ENCODE peak calls at places on chromosomes 7 and 10, in nine cellular contexts. One of them, this sample, is unnamed. For H3K36me3, the result is how much of the 10 kb centered on the place peaks cover.

GRCh38 chr7:87359366-87359765 is 13.9 kb downstream of the CROT start:
- DNase-seq in neuronal stem cell: no peak
- DNase-seq in CD8-positive, alpha-beta memory T cell: no peak
- DNase-seq in GM12878: no peak
- DNase-seq in left ventricle myocardium inferior: no peak
- DNase-seq in heart right ventricle: no peak
- DNase-seq in Panc1: no peak
- DNase-seq in uterus: no peak
- DNase-seq in adipocyte: peak
- DNase-seq in this sample: no peak

GRCh38 chr7:80830000-80830399 is 88.9 kb downstream of the SEMA3C start:
- DNase-seq in neuronal stem cell: no peak
- DNase-seq in CD8-positive, alpha-beta memory T cell: no peak
- DNase-seq in GM12878: no peak
- DNase-seq in left ventricle myocardium inferior: no peak
- DNase-seq in heart right ventricle: no peak
- DNase-seq in Panc1: no peak
- DNase-seq in uterus: no peak
- DNase-seq in adipocyte: no peak
- DNase-seq in this sample: no peak

GRCh38 chr7:2711895-2712675 is 24.1 kb downstream of the AMZ1 start:
- DNase-seq in neuronal stem cell: no peak
- DNase-seq in CD8-positive, alpha-beta memory T cell: no peak
- DNase-seq in GM12878: no peak
- DNase-seq in left ventricle myocardium inferior: no peak
- DNase-seq in heart right ventricle: no peak
- DNase-seq in Panc1: no peak
- DNase-seq in uterus: no peak
- DNase-seq in adipocyte: no peak
- DNase-seq in this sample: no peak

GRCh38 chr10:56551037-56551436 is 190.0 kb upstream of the ZWINT start:
- DNase-seq in neuronal stem cell: no peak
- DNase-seq in CD8-positive, alpha-beta memory T cell: no peak
- DNase-seq in GM12878: no peak
- DNase-seq in left ventricle myocardium inferior: no peak
- DNase-seq in heart right ventricle: no peak
- DNase-seq in Panc1: no peak
- DNase-seq in uterus: no peak
- DNase-seq in adipocyte: no peak
- DNase-seq in this sample: no peak

GRCh38 chr10:28217848-28218247 is 85.0 kb downstream of the MPP7 start:
- DNase-seq in neuronal stem cell: no peak
- DNase-seq in CD8-positive, alpha-beta memory T cell: no peak
- DNase-seq in GM12878: no peak
- DNase-seq in left ventricle myocardium inferior: no peak
- DNase-seq in heart right ventricle: no peak
- DNase-seq in Panc1: no peak
- DNase-seq in uterus: no peak
- DNase-seq in adipocyte: peak
- DNase-seq in this sample: no peak

GRCh38 chr7:113142385-113143119 is 24.2 kb upstream of the SMIM30 start:
- DNase-seq in neuronal stem cell: no peak
- DNase-seq in CD8-positive, alpha-beta memory T cell: no peak
- DNase-seq in GM12878: peak
- DNase-seq in left ventricle myocardium inferior: no peak
- DNase-seq in heart right ventricle: no peak
- DNase-seq in Panc1: no peak
- DNase-seq in uterus: no peak
- DNase-seq in adipocyte: no peak
- DNase-seq in this sample: no peak

GRCh38 chr10:30752481-30752881 is 122.9 kb upstream of the LYZL2 start:
- DNase-seq in neuronal stem cell: no peak
- DNase-seq in CD8-positive, alpha-beta memory T cell: no peak
- DNase-seq in GM12878: no peak
- DNase-seq in left ventricle myocardium inferior: no peak
- DNase-seq in heart right ventricle: no peak
- DNase-seq in Panc1: no peak
- DNase-seq in uterus: no peak
- DNase-seq in adipocyte: no peak
- DNase-seq in this sample: no peak

GRCh38 chr7:18345641-18346234 is 149.8 kb upstream of the HDAC9 start:
- DNase-seq in neuronal stem cell: peak
- DNase-seq in CD8-positive, alpha-beta memory T cell: no peak
- DNase-seq in GM12878: no peak
- DNase-seq in left ventricle myocardium inferior: no peak
- DNase-seq in heart right ventricle: peak
- DNase-seq in Panc1: peak
- DNase-seq in uterus: peak
- DNase-seq in adipocyte: peak
- DNase-seq in this sample: no peak

GRCh38 chr7:33054261-33054964 is 8.2 kb downstream of the NT5C3A start:
- DNase-seq in neuronal stem cell: no peak
- DNase-seq in CD8-positive, alpha-beta memory T cell: no peak
- DNase-seq in GM12878: no peak
- DNase-seq in left ventricle myocardium inferior: no peak
- DNase-seq in heart right ventricle: no peak
- DNase-seq in Panc1: no peak
- DNase-seq in uterus: no peak
- DNase-seq in adipocyte: peak
- DNase-seq in this sample: peak

GRCh38 chr10:111748184-111748583 is 435.4 kb downstream of the GPAM start:
- DNase-seq in neuronal stem cell: no peak
- DNase-seq in CD8-positive, alpha-beta memory T cell: no peak
- DNase-seq in GM12878: no peak
- DNase-seq in left ventricle myocardium inferior: no peak
- DNase-seq in heart right ventricle: no peak
- DNase-seq in Panc1: no peak
- DNase-seq in uterus: no peak
- DNase-seq in adipocyte: no peak
- DNase-seq in this sample: no peak

GRCh38 chr10:13425397-13425796 is 77.3 kb upstream of the SEPHS1 start:
- DNase-seq in neuronal stem cell: no peak
- DNase-seq in CD8-positive, alpha-beta memory T cell: no peak
- DNase-seq in GM12878: no peak
- DNase-seq in left ventricle myocardium inferior: no peak
- DNase-seq in heart right ventricle: no peak
- DNase-seq in Panc1: no peak
- DNase-seq in uterus: no peak
- DNase-seq in adipocyte: no peak
- DNase-seq in this sample: no peak

GRCh38 chr7:147088916-147089315 is 972.3 kb downstream of the CNTNAP2 start:
- DNase-seq in neuronal stem cell: peak
- DNase-seq in CD8-positive, alpha-beta memory T cell: no peak
- DNase-seq in GM12878: no peak
- DNase-seq in left ventricle myocardium inferior: no peak
- DNase-seq in heart right ventricle: no peak
- DNase-seq in Panc1: no peak
- DNase-seq in uterus: no peak
- DNase-seq in adipocyte: peak
- DNase-seq in this sample: no peak

GRCh38 chr10:107144490-107144889 is 20.0 kb downstream of the SORCS1 start:
- DNase-seq in neuronal stem cell: peak
- DNase-seq in CD8-positive, alpha-beta memory T cell: no peak
- DNase-seq in GM12878: no peak
- DNase-seq in left ventricle myocardium inferior: no peak
- DNase-seq in heart right ventricle: no peak
- DNase-seq in Panc1: no peak
- DNase-seq in uterus: no peak
- DNase-seq in adipocyte: no peak
- DNase-seq in this sample: no peak

GRCh38 chr7:129698516-129699418 is 87.2 kb downstream of the NRF1 start:
- DNase-seq in neuronal stem cell: no peak
- DNase-seq in CD8-positive, alpha-beta memory T cell: no peak
- DNase-seq in GM12878: no peak
- DNase-seq in left ventricle myocardium inferior: no peak
- DNase-seq in heart right ventricle: no peak
- DNase-seq in Panc1: no peak
- DNase-seq in uterus: no peak
- DNase-seq in adipocyte: no peak
- DNase-seq in this sample: no peak

GRCh38 chr10:71696635-71697326 is 22.8 kb downstream of the C10orf105 start:
- DNase-seq in neuronal stem cell: peak
- DNase-seq in CD8-positive, alpha-beta memory T cell: peak
- DNase-seq in GM12878: no peak
- DNase-seq in left ventricle myocardium inferior: peak
- DNase-seq in heart right ventricle: peak
- DNase-seq in Panc1: peak
- DNase-seq in uterus: no peak
- DNase-seq in adipocyte: peak
- DNase-seq in this sample: peak

GRCh38 chr7:98119257-98119918 is 12.7 kb downstream of the LMTK2 start:
- DNase-seq in neuronal stem cell: no peak
- DNase-seq in CD8-positive, alpha-beta memory T cell: no peak
- DNase-seq in GM12878: no peak
- DNase-seq in left ventricle myocardium inferior: no peak
- DNase-seq in heart right ventricle: no peak
- DNase-seq in Panc1: no peak
- DNase-seq in uterus: no peak
- DNase-seq in adipocyte: peak
- DNase-seq in this sample: no peak

GRCh38 chr10:26706206-26706605 is 8.7 kb downstream of the PDSS1 start:
- DNase-seq in neuronal stem cell: no peak
- DNase-seq in CD8-positive, alpha-beta memory T cell: no peak
- DNase-seq in GM12878: no peak
- DNase-seq in left ventricle myocardium inferior: no peak
- DNase-seq in heart right ventricle: no peak
- DNase-seq in Panc1: no peak
- DNase-seq in uterus: no peak
- DNase-seq in adipocyte: no peak
- DNase-seq in this sample: no peak
- H3K36me3 ChIP-seq in neuronal stem cell: half or more
- H3K36me3 ChIP-seq in CD8-positive, alpha-beta memory T cell: under half
- H3K36me3 ChIP-seq in GM12878: under half
- H3K36me3 ChIP-seq in left ventricle myocardium inferior: under half
- H3K36me3 ChIP-seq in heart right ventricle: under half
- H3K36me3 ChIP-seq in Panc1: under half
- H3K36me3 ChIP-seq in uterus: under half
- H3K36me3 ChIP-seq in adipocyte: under half
- H3K36me3 ChIP-seq in this sample: under half

GRCh38 chr7:155734445-155734809 is 77.8 kb downstream of the SHH start:
- DNase-seq in neuronal stem cell: no peak
- DNase-seq in CD8-positive, alpha-beta memory T cell: no peak
- DNase-seq in GM12878: no peak
- DNase-seq in left ventricle myocardium inferior: no peak
- DNase-seq in heart right ventricle: no peak
- DNase-seq in Panc1: no peak
- DNase-seq in uterus: no peak
- DNase-seq in adipocyte: no peak
- DNase-seq in this sample: no peak
- H3K36me3 ChIP-seq in neuronal stem cell: half or more
- H3K36me3 ChIP-seq in CD8-positive, alpha-beta memory T cell: under half
- H3K36me3 ChIP-seq in GM12878: under half
- H3K36me3 ChIP-seq in left ventricle myocardium inferior: under half
- H3K36me3 ChIP-seq in heart right ventricle: under half
- H3K36me3 ChIP-seq in Panc1: under half
- H3K36me3 ChIP-seq in uterus: under half
- H3K36me3 ChIP-seq in adipocyte: under half
- H3K36me3 ChIP-seq in this sample: half or more

GRCh38 chr10:103925591-103925990 is 7.6 kb upstream of the STN1 start:
- DNase-seq in neuronal stem cell: no peak
- DNase-seq in CD8-positive, alpha-beta memory T cell: no peak
- DNase-seq in GM12878: no peak
- DNase-seq in left ventricle myocardium inferior: no peak
- DNase-seq in heart right ventricle: no peak
- DNase-seq in Panc1: no peak
- DNase-seq in uterus: no peak
- DNase-seq in adipocyte: no peak
- DNase-seq in this sample: no peak

GRCh38 chr10:103923502-103923901 is 5.5 kb upstream of the STN1 start:
- DNase-seq in neuronal stem cell: no peak
- DNase-seq in CD8-positive, alpha-beta memory T cell: no peak
- DNase-seq in GM12878: no peak
- DNase-seq in left ventricle myocardium inferior: no peak
- DNase-seq in heart right ventricle: no peak
- DNase-seq in Panc1: no peak
- DNase-seq in uterus: no peak
- DNase-seq in adipocyte: no peak
- DNase-seq in this sample: no peak

GRCh38 chr10:103929396-103929921 is 11.5 kb upstream of the STN1 start:
- DNase-seq in neuronal stem cell: no peak
- DNase-seq in CD8-positive, alpha-beta memory T cell: no peak
- DNase-seq in GM12878: no peak
- DNase-seq in left ventricle myocardium inferior: no peak
- DNase-seq in heart right ventricle: no peak
- DNase-seq in Panc1: no peak
- DNase-seq in uterus: no peak
- DNase-seq in adipocyte: no peak
- DNase-seq in this sample: no peak

GRCh38 chr10:103928784-103929183 is 10.8 kb upstream of the STN1 start:
- DNase-seq in neuronal stem cell: no peak
- DNase-seq in CD8-positive, alpha-beta memory T cell: no peak
- DNase-seq in GM12878: no peak
- DNase-seq in left ventricle myocardium inferior: no peak
- DNase-seq in heart right ventricle: no peak
- DNase-seq in Panc1: no peak
- DNase-seq in uterus: no peak
- DNase-seq in adipocyte: no peak
- DNase-seq in this sample: no peak

GRCh38 chr10:103926722-103927319 is 8.8 kb upstream of the STN1 start:
- DNase-seq in neuronal stem cell: no peak
- DNase-seq in CD8-positive, alpha-beta memory T cell: no peak
- DNase-seq in GM12878: no peak
- DNase-seq in left ventricle myocardium inferior: no peak
- DNase-seq in heart right ventricle: no peak
- DNase-seq in Panc1: no peak
- DNase-seq in uterus: no peak
- DNase-seq in adipocyte: no peak
- DNase-seq in this sample: no peak
- H3K36me3 ChIP-seq in neuronal stem cell: under half
- H3K36me3 ChIP-seq in CD8-positive, alpha-beta memory T cell: under half
- H3K36me3 ChIP-seq in GM12878: under half
- H3K36me3 ChIP-seq in left ventricle myocardium inferior: under half
- H3K36me3 ChIP-seq in heart right ventricle: under half
- H3K36me3 ChIP-seq in Panc1: under half
- H3K36me3 ChIP-seq in uterus: under half
- H3K36me3 ChIP-seq in adipocyte: under half
- H3K36me3 ChIP-seq in this sample: under half

DNA sequence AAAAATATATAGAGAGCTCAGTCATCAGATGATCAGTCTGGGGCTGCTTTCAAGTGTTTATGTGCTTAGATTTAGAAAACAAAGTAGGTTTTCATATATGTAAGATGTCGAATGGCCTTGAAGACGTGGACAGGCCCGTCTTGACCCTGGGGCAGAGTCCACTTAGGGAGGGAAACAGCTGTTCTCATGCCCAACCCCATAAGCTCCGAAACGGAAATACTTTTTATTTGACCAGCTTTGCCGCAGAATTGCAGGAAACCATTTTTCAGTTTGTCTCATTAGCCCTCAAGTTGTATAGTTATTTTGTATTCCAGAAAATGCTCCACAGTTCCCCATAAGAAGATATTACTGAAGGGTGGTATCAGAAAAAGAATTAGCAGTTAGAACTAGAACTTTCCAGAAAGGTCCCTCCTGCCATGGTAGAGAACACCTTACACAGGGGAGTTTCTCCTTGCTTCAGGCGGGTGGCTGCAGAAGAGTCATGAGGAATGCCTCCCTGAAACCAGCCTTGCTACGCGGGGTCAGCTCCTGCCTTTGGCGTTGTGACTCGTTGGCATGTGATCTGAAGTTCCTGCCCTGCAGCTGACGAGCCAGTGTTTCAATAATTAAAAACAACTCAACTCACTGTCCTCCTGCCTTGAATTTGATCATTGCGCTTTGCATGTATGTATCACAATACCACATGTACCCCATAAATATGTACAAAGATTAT is 192.7 kb downstream of the CELF2 start:
- DNase-seq in neuronal stem cell: no peak
- DNase-seq in CD8-positive, alpha-beta memory T cell: no peak
- DNase-seq in GM12878: no peak
- DNase-seq in left ventricle myocardium inferior: no peak
- DNase-seq in heart right ventricle: no peak
- DNase-seq in Panc1: no peak
- DNase-seq in uterus: no peak
- DNase-seq in adipocyte: no peak
- DNase-seq in this sample: no peak
- H3K36me3 ChIP-seq in neuronal stem cell: under half
- H3K36me3 ChIP-seq in CD8-positive, alpha-beta memory T cell: under half
- H3K36me3 ChIP-seq in GM12878: under half
- H3K36me3 ChIP-seq in left ventricle myocardium inferior: under half
- H3K36me3 ChIP-seq in heart right ventricle: under half
- H3K36me3 ChIP-seq in Panc1: under half
- H3K36me3 ChIP-seq in uterus: under half
- H3K36me3 ChIP-seq in adipocyte: under half
- H3K36me3 ChIP-seq in this sample: under half

This sample was measured in CD4-positive, alpha-beta memory T cell.